ENCODE peak calls at places on chromosome X, in four cellular contexts. C is breast epithelium, S is cardiac muscle cell, B is astrocyte of the spinal cord. G is an unnamed sample.

GRCh38 chrX:141668371-141668770 is 30.2 kb downstream of the SPANXD start:
- DNase-seq in C (no peak), S (no peak), B (peak; percentile 8), G (no peak)

GRCh38 chrX:49627030-49627777 is 28.4 kb downstream of the GAGE1 start:
- DNase-seq in C (no peak), S (peak; percentile 9), B (no peak), G (peak; percentile 4)

GRCh38 chrX:137574784-137575298 is 8.9 kb downstream of the ZIC3 start:
- DNase-seq in C (no peak), S (no peak), B (no peak), G (no peak)

GRCh38 chrX:46279214-46279924 is 265.9 kb downstream of the ZNF674 start:
- DNase-seq in C (no peak), S (peak; percentile 13), B (no peak), G (no peak)

GRCh38 chrX:2933125-2933900 is 4.2 kb upstream of the ARSD start:
- DNase-seq in C (peak; percentile 54), S (no peak), B (no peak), G (no peak)

GRCh38 chrX:128781506-128781905 is 729.3 kb upstream of the ACTRT1 start:
- DNase-seq in C (no peak), S (peak; percentile 2), B (no peak), G (peak; percentile 5)

GRCh38 chrX:31609130-31609529 is 537.3 kb upstream of the FTHL17 start:
- DNase-seq in C (no peak), S (peak; percentile 91), B (peak; percentile 69), G (no peak)

GRCh38 chrX:143768976-143769375 is 48.4 kb upstream of the SPANXN2 start:
- DNase-seq in C (no peak), S (no peak), B (peak; percentile 4), G (no peak)

GRCh38 chrX:104343408-104344129 is 88.8 kb upstream of the ESX1 start:
- DNase-seq in C (no peak), S (peak; percentile 86), B (peak; percentile 82), G (peak; percentile 42)

GRCh38 chrX:115957862-115958490 is 212.6 kb upstream of the AGTR2 start:
- DNase-seq in C (no peak), S (no peak), B (no peak), G (no peak)

GRCh38 chrX:44621088-44621487 is 78.4 kb upstream of the FUNDC1 start:
- DNase-seq in C (no peak), S (no peak), B (no peak), G (no peak)

GRCh38 chrX:45824471-45824870 is 623.8 kb upstream of the DIPK2B start:
- DNase-seq in C (no peak), S (peak; percentile 92), B (peak; percentile 92), G (peak; percentile 9)

GRCh38 chrX:22128961-22129360 is 96.8 kb downstream of the PHEX start:
- DNase-seq in C (no peak), S (no peak), B (no peak), G (no peak)

GRCh38 chrX:43278440-43278839 is 377.7 kb upstream of the MAOA start:
- DNase-seq in C (no peak), S (no peak), B (no peak), G (no peak)

GRCh38 chrX:155048997-155049619 is 21.8 kb downstream of the CMC4 start:
- DNase-seq in C (no peak), S (peak; percentile 74), B (peak; percentile 53), G (peak; percentile 60)

GRCh38 chrX:148281920-148282319 is 218.5 kb upstream of the AFF2 start:
- DNase-seq in C (no peak), S (no peak), B (no peak), G (no peak)

GRCh38 chrX:94302446-94302845 is 628.4 kb downstream of the FAM133A start:
- DNase-seq in C (no peak), S (no peak), B (no peak), G (no peak)

GRCh38 chrX:101986571-101986970 is 54.7 kb upstream of the ZMAT1 start:
- DNase-seq in C (no peak), S (no peak), B (no peak), G (no peak)

GRCh38 chrX:111490683-111491082 is 20.8 kb upstream of the SERTM2 start:
- DNase-seq in C (no peak), S (no peak), B (no peak), G (no peak)

GRCh38 chrX:23003121-23003520 is 3.4 kb downstream of the DDX53 start:
- DNase-seq in C (no peak), S (peak; percentile 25), B (peak; percentile 34), G (no peak)

GRCh38 chrX:30282527-30282926 is 26.7 kb downstream of the NR0B1 start:
- DNase-seq in C (no peak), S (no peak), B (no peak), G (no peak)

GRCh38 chrX:142043196-142043595 is 139.5 kb downstream of the MAGEC1 start:
- DNase-seq in C (no peak), S (no peak), B (no peak), G (no peak)

GRCh38 chrX:136718091-136718490 is 62.6 kb downstream of the ARHGEF6 start:
- DNase-seq in C (no peak), S (no peak), B (no peak), G (no peak)

GRCh38 chrX:103565752-103566151 is 19.6 kb upstream of the TCEAL4 start:
- DNase-seq in C (no peak), S (peak; percentile 80), B (peak; percentile 55), G (no peak)

GRCh38 chrX:151703487-151703886 is 8.2 kb downstream of the PRRG3 start:
- DNase-seq in C (peak; percentile 27), S (no peak), B (no peak), G (no peak)

GRCh38 chrX:104742345-104742744 is 176.3 kb downstream of the IL1RAPL2 start:
- DNase-seq in C (no peak), S (no peak), B (no peak), G (no peak)

GRCh38 chrX:154396948-154397887 is 959 bp upstream of the RPL10 start:
- DNase-seq in C (peak; percentile 55), S (peak; percentile 70), B (peak; percentile 47), G (peak; percentile 85)

GRCh38 chrX:37060999-37061398 is 52.8 kb downstream of the FAM47C start:
- DNase-seq in C (no peak), S (peak; percentile 62), B (peak; percentile 58), G (peak; percentile 36)

GRCh38 chrX:71515039-71515398 is 17.9 kb upstream of the OGT start:
- DNase-seq in C (no peak), S (peak; percentile 54), B (no peak), G (no peak)

GRCh38 chrX:15864629-15865028 is 10.0 kb upstream of the AP1S2 start:
- DNase-seq in C (no peak), S (no peak), B (peak; percentile 28), G (no peak)

GRCh38 chrX:134603806-134604700 is 54.2 kb downstream of the PLAC1 start:
- DNase-seq in C (no peak), S (peak; percentile 92), B (peak; percentile 88), G (no peak)

GRCh38 chrX:49308604-49309269 is 5.3 kb downstream of the GAGE10 start:
- DNase-seq in C (no peak), S (peak; percentile 55), B (peak; percentile 8), G (no peak)

GRCh38 chrX:134982748-134983147 is 8.0 kb upstream of the SMIM10 start:
- DNase-seq in C (no peak), S (no peak), B (no peak), G (no peak)

GRCh38 chrX:85213792-85214530 is 29.6 kb downstream of the SATL1 start:
- DNase-seq in C (no peak), S (no peak), B (no peak), G (no peak)

GRCh38 chrX:118614150-118614549 is 113.3 kb upstream of the IL13RA1 start:
- DNase-seq in C (no peak), S (no peak), B (no peak), G (peak; percentile 7)

GRCh38 chrX:10356979-10357378 is 200.2 kb downstream of the CLCN4 start:
- DNase-seq in C (no peak), S (peak; percentile 2), B (peak; percentile 40), G (no peak)

GRCh38 chrX:40230646-40231045 is 132.9 kb upstream of the BCOR start:
- DNase-seq in C (no peak), S (no peak), B (no peak), G (no peak)

GRCh38 chrX:5236096-5236495 is 992.6 kb downstream of the NLGN4X start:
- DNase-seq in C (no peak), S (no peak), B (no peak), G (no peak)

DNA sequence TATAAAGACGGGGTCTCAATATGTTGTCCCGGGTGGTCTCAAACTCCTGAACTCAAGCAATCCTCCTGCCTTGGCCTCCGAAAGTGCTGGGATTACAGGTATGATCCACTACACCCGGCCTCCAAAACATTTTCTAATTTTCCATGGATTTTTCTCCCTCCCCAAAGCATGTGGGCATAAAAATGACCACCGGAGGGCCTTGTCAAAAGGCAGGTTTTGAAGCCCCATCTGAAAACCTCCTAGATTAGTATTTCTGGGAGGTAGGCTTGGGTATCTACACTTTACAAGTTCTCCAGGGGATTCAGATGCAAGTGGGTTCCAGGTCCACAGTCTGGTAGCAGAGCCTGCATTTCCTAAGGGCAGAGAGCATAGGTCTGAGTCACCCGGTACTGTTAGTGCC is 1.4 kb upstream of the GPR173 start:
- DNase-seq in C (no peak), S (no peak), B (no peak), G (no peak)
- TF ChIP-seq CTCF in C (no peak), S (peak; percentile 31), B (peak; percentile 46), G (no peak)

GRCh38 chrX:25005382-25006185 is 10.2 kb downstream of the ARX start:
- DNase-seq in C (no peak), S (no peak), B (no peak), G (no peak)
- H3K4me3 ChIP-seq in C (no peak overlapping the region), S (peak overlapping the region; percentile 10), B (no peak overlapping the region), G (no peak overlapping the region)

GRCh38 chrX:34918856-34919255 is 23.7 kb upstream of the FAM47B start:
- DNase-seq in C (no peak), S (peak; percentile 67), B (peak; percentile 67), G (no peak)
- TF ChIP-seq CTCF in C (no peak), S (peak; percentile 48), B (peak; percentile 51), G (no peak)

DNA sequence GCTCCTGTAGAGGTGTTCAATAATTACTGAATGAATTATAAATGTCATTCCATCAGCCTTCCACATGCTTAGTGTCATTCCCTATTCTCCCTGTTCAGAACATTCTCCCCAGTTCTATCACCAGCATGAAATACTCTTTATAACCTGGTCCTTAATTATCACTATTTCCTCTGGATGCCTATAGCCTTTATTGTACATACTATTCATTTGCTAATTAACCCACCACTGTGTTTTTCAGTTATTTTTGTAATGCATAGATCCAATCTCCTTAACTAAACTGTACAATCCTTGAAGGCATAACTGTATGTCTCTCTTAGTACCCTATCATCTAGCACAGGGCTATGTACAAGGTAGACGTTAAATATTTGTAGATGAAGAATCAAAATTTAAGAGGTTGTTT is 1.2 kb downstream of the ABCB7 start:
- DNase-seq in C (no peak), S (no peak), B (no peak), G (no peak)
- H3K4me3 ChIP-seq in C (no peak overlapping the region), S (peak overlapping the region; percentile 44), B (no peak overlapping the region), G (peak overlapping the region; percentile 86)

G was measured in GM12865.